ENCODE peak calls at places on chromosomes 13 and 19, in six cellular contexts. R is uterus, T is endothelial cell of umbilical vein, L is body of pancreas, I is IMR-90, V is Peyer's patch. G is an unnamed sample.
A peak's percentile ranks its signal among the peaks of the same experiment; 100 is the strongest.

GRCh38 chr13:46831588-46832194 is 34.7 kb upstream of the ESD start:
- DNase-seq in R (peak; percentile 36), T (peak; percentile 60), L (peak; percentile 16), I (peak; percentile 58), V (peak; percentile 57), G (no peak)

GRCh38 chr19:23118400-23118799 is 1.6 kb downstream of the ZNF730 start:
- DNase-seq in R (no peak), T (no peak), L (no peak), I (no peak), V (no peak), G (no peak)

GRCh38 chr13:44259045-44260042 is 114.3 kb upstream of the SERP2 start:
- DNase-seq in R (peak; percentile 46), T (peak; percentile 67), L (no peak), I (peak; percentile 66), V (peak; percentile 81), G (peak; percentile 39)

GRCh38 chr19:7914598-7915045 is at the start of gene TGFBR3L:
- DNase-seq in R (peak; percentile 14), T (no peak), L (no peak), I (no peak), V (peak; percentile 45), G (peak; percentile 40)

GRCh38 chr13:51298812-51299211 is 40.7 kb upstream of the SERPINE3 start:
- DNase-seq in R (no peak), T (peak; percentile 26), L (no peak), I (peak; percentile 19), V (no peak), G (no peak)

GRCh38 chr13:73216381-73216831 is 157.6 kb downstream of the KLF5 start:
- DNase-seq in R (peak; percentile 17), T (no peak), L (no peak), I (no peak), V (no peak), G (no peak)

GRCh38 chr19:34214040-34214439 is 40.3 kb upstream of the GARRE1 start:
- DNase-seq in R (no peak), T (no peak), L (no peak), I (no peak), V (no peak), G (no peak)

GRCh38 chr13:101325423-101325822 is 90.9 kb downstream of the NALCN start:
- DNase-seq in R (no peak), T (no peak), L (no peak), I (no peak), V (no peak), G (no peak)

GRCh38 chr13:24192036-24192810 is 31.7 kb downstream of the SPATA13 start:
- DNase-seq in R (no peak), T (peak; percentile 26), L (no peak), I (no peak), V (no peak), G (no peak)

GRCh38 chr13:45298206-45298505 is 42.8 kb downstream of the TPT1 start:
- DNase-seq in R (no peak), T (no peak), L (no peak), I (no peak), V (no peak), G (no peak)

GRCh38 chr13:101523154-101523669 is 70.7 kb downstream of the ITGBL1 start:
- DNase-seq in R (no peak), T (no peak), L (no peak), I (no peak), V (no peak), G (no peak)

GRCh38 chr13:52003551-52003950 is 7.7 kb downstream of the ATP7B start:
- DNase-seq in R (no peak), T (no peak), L (no peak), I (no peak), V (no peak), G (no peak)

GRCh38 chr13:21010621-21011020 is 50.8 kb downstream of the LATS2 start:
- DNase-seq in R (no peak), T (no peak), L (no peak), I (peak; percentile 47), V (no peak), G (no peak)

GRCh38 chr19:41691268-41691970 is 3.3 kb upstream of the CEACAM7 start:
- DNase-seq in R (no peak), T (peak; percentile 20), L (peak; percentile 44), I (no peak), V (no peak), G (no peak)

GRCh38 chr13:39397221-39397620 is 205.8 kb downstream of the LHFPL6 start:
- DNase-seq in R (no peak), T (no peak), L (no peak), I (no peak), V (no peak), G (no peak)

GRCh38 chr13:20192470-20193141 is at the start of gene GJB2:
- DNase-seq in R (no peak), T (no peak), L (no peak), I (no peak), V (peak; percentile 61), G (no peak)

GRCh38 chr13:31012285-31013024 is 80.0 kb downstream of the TEX26 start:
- DNase-seq in R (no peak), T (peak; percentile 31), L (no peak), I (peak; percentile 46), V (no peak), G (no peak)

GRCh38 chr19:46515290-46515609 is 19.6 kb upstream of the PNMA8B start:
- DNase-seq in R (no peak), T (no peak), L (no peak), I (no peak), V (no peak), G (no peak)

GRCh38 chr13:23510979-23511735 is 59.1 kb upstream of the TNFRSF19 start:
- DNase-seq in R (no peak), T (peak; percentile 18), L (no peak), I (peak; percentile 75), V (no peak), G (no peak)

GRCh38 chr13:99351772-99352171 is 44.6 kb upstream of the GPR183 start:
- DNase-seq in R (no peak), T (no peak), L (no peak), I (no peak), V (no peak), G (no peak)

GRCh38 chr13:27489456-27489855 is 39.1 kb upstream of the MTIF3 start:
- DNase-seq in R (no peak), T (no peak), L (no peak), I (no peak), V (peak; percentile 2), G (no peak)

GRCh38 chr13:113927661-113928581 is 46.0 kb downstream of the C13orf46 start:
- DNase-seq in R (peak; percentile 78), T (no peak), L (peak; percentile 16), I (peak; percentile 99), V (peak; percentile 57), G (peak; percentile 65)

DNA sequence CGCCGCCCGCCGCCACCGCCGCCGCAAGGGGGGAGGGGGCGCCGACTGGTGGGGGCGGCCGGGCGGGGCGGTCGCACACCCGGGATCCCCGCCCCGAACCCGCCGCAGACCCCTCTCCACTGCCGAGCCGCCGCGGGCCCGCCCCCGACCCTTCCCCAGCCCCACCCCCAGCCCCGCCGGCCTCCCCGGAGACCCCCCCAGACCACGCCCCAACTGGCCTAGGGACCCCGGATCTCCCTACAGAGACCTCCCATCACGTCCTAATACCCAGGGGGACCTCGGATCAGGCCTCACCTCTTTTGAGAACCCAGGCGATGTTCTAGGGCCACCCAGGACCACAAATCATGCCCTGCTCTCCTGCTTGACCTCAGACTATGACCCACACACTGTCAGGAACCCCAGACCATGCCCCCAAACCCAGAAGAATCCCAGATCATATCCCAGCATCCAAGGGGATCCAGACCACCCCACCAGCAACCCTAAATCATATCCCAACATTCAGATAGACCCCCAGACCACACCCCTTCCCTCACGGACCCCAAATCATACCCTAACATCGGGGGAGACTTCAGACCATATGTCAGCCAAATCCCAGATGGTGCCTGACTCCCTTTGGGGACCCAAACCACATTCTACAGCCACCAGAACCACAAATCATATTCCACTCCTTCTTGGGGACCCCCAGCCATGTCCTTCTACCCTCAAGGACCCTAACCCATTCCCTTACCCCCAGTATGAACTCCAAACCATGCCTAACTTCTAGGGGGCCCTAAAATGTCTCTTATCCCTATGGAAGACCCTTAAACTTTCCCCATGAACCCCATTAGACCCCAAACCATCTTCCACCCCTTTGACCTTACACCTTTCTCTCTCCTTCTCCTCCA is 527 bp upstream of the LRFN1 start:
- DNase-seq in R (no peak), T (no peak), L (no peak), I (no peak), V (no peak), G (no peak)
- H3K4me3 ChIP-seq in R (peak overlapping the region; percentile 36), T (no peak overlapping the region), L (no peak overlapping the region), I (no peak overlapping the region), V (peak overlapping the region; percentile 17), G (peak overlapping the region; percentile 20)

GRCh38 chr19:48965806-48966540 is 864 bp downstream of the FTL start:
- DNase-seq in R (peak; percentile 91), T (peak; percentile 85), L (peak; percentile 87), I (peak; percentile 76), V (peak; percentile 96), G (peak; percentile 89)

GRCh38 chr19:48965033-48965805 is at the start of gene FTL:
- DNase-seq in R (peak; percentile 98), T (peak; percentile 96), L (peak; percentile 96), I (peak; percentile 94), V (peak; percentile 99), G (peak; percentile 99)

GRCh38 chr19:48963371-48964204 is 1.5 kb upstream of the FTL start:
- DNase-seq in R (peak; percentile 87), T (peak; percentile 73), L (peak; percentile 72), I (peak; percentile 71), V (peak; percentile 92), G (peak; percentile 86)

GRCh38 chr19:48962849-48963165 is 2.3 kb upstream of the FTL start:
- DNase-seq in R (no peak), T (no peak), L (no peak), I (no peak), V (no peak), G (no peak)

GRCh38 chr19:48964205-48965032 is 690 bp upstream of the FTL start:
- DNase-seq in R (no peak), T (no peak), L (no peak), I (peak; percentile 44), V (peak; percentile 63), G (peak; percentile 51)
- TF ChIP-seq POLR2A in R (no peak), T (no peak), L (no peak), I (no peak), V (no peak), G (no peak)

GRCh38 chr13:40749327-40749726 is 21.7 kb downstream of the MRPS31 start:
- DNase-seq in R (no peak), T (peak; percentile 17), L (no peak), I (no peak), V (no peak), G (no peak)
- TF ChIP-seq CTCF in R (no peak), T (no peak), L (no peak), I (peak; percentile 10), V (no peak), G (no peak)

GRCh38 chr13:68727788-68728187 is 1379.8 kb upstream of the ATXN8OS start:
- DNase-seq in R (no peak), T (no peak), L (no peak), I (no peak), V (no peak), G (no peak)

GRCh38 chr13:68727165-68727564 is 1380.5 kb upstream of the ATXN8OS start:
- DNase-seq in R (no peak), T (no peak), L (no peak), I (peak; percentile 0), V (no peak), G (no peak)
- H3K4me3 ChIP-seq in R (no peak overlapping the region), T (no peak overlapping the region), L (no peak overlapping the region), I (no peak overlapping the region), V (no peak overlapping the region), G (no peak overlapping the region)

GRCh38 chr19:43640424-43640757 is 741 bp upstream of the CADM4 start:
- DNase-seq in R (no peak), T (no peak), L (no peak), I (no peak), V (no peak), G (no peak)
- TF ChIP-seq POLR2A in R (no peak), T (no peak), L (no peak), I (no peak), V (no peak), G (no peak)

G was measured in ovary.